ENCODE peak calls at places on chromosomes 5 and 9, in five cellular contexts. One of them, this sample, is unnamed.
A peak's percentile ranks its signal among the peaks of the same experiment; 100 is the strongest.

GRCh38 chr5:154215931-154216330 is 25.4 kb downstream of the GALNT10 start:
- DNase-seq in adrenal gland: no peak
- DNase-seq in cardiac fibroblast: no peak
- DNase-seq in uterus: no peak
- DNase-seq in ovary: no peak
- DNase-seq in this sample: no peak

GRCh38 chr9:74846771-74847170 is 41.0 kb downstream of the TRPM6 start:
- DNase-seq in cardiac fibroblast: no peak
- DNase-seq in uterus: no peak
- DNase-seq in ovary: no peak
- DNase-seq in adrenal gland: no peak
- DNase-seq in this sample: no peak

GRCh38 chr5:83576341-83576740 is 104.8 kb downstream of the VCAN start:
- DNase-seq in adrenal gland: no peak
- DNase-seq in uterus: no peak
- DNase-seq in cardiac fibroblast: peak; percentile 55
- DNase-seq in ovary: no peak
- DNase-seq in this sample: no peak

GRCh38 chr9:14962193-14962899 is 52.1 kb upstream of the FREM1 start:
- DNase-seq in adrenal gland: no peak
- DNase-seq in cardiac fibroblast: peak; percentile 3
- DNase-seq in uterus: no peak
- DNase-seq in ovary: no peak
- DNase-seq in this sample: no peak

GRCh38 chr5:26669523-26669922 is 368.9 kb downstream of the CDH9 start:
- DNase-seq in uterus: no peak
- DNase-seq in ovary: no peak
- DNase-seq in adrenal gland: no peak
- DNase-seq in cardiac fibroblast: no peak
- DNase-seq in this sample: no peak

GRCh38 chr5:138900281-138900965 is 25.3 kb upstream of the LRRTM2 start:
- DNase-seq in uterus: no peak
- DNase-seq in ovary: no peak
- DNase-seq in adrenal gland: no peak
- DNase-seq in cardiac fibroblast: peak; percentile 70
- DNase-seq in this sample: no peak

GRCh38 chr5:152689275-152689711 is 284.2 kb upstream of the NMUR2 start:
- DNase-seq in ovary: no peak
- DNase-seq in uterus: no peak
- DNase-seq in adrenal gland: no peak
- DNase-seq in cardiac fibroblast: no peak
- DNase-seq in this sample: no peak

GRCh38 chr9:115964710-115965347 is 188.8 kb upstream of the PAPPA start:
- DNase-seq in adrenal gland: no peak
- DNase-seq in uterus: no peak
- DNase-seq in ovary: no peak
- DNase-seq in cardiac fibroblast: no peak
- DNase-seq in this sample: no peak

GRCh38 chr5:10452768-10453331 is 11.2 kb downstream of the ROPN1L start:
- DNase-seq in uterus: no peak
- DNase-seq in adrenal gland: no peak
- DNase-seq in cardiac fibroblast: peak; percentile 94
- DNase-seq in ovary: no peak
- DNase-seq in this sample: peak; percentile 68

GRCh38 chr5:92749943-92750342 is 831.1 kb downstream of the NR2F1-AS1 start:
- DNase-seq in ovary: no peak
- DNase-seq in uterus: no peak
- DNase-seq in cardiac fibroblast: peak; percentile 45
- DNase-seq in adrenal gland: no peak
- DNase-seq in this sample: no peak

DNA sequence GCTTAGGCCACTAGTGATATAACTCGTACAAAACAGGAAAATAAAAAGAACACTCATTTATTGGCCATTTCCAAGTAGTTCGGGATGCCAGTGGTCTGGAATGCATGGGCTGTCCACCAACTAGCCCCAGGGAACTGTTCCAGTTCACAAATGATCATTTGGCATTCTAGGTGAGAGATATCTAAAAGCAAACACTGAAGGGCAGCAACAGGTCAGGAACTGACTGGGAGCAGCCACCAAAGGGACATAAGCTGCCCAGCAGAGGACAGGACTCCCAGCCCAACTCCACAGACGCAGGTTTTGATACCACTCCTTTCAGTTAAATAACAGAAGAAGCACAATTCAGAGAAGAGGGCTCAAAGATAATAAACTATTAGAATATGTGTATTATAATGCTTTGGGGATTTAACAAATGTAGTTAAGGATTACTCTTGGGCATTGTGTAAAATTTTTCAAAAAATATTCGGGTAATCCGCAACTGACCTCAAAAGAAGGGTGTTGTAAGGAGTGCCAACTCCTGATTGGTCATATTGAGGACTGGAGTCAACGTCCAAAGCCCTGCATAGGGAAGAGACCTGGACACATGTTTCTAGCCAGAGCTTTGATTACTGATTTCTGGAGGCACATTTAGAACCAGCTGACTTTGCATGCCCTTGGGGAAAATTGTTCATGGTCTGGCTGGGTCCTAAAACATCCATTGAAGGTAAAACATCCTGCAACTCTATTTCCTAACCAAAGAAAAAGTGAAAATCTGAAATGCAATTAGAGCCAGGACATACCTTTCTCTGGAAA is 320.0 kb downstream of the DNAH5 start:
- DNase-seq in ovary: no peak
- DNase-seq in adrenal gland: no peak
- DNase-seq in uterus: no peak
- DNase-seq in cardiac fibroblast: no peak
- DNase-seq in this sample: no peak
- TF ChIP-seq CTCF in ovary: no peak
- TF ChIP-seq CTCF in adrenal gland: no peak
- TF ChIP-seq CTCF in uterus: no peak
- TF ChIP-seq CTCF in cardiac fibroblast: no peak
- TF ChIP-seq CTCF in this sample: no peak

GRCh38 chr5:130198927-130199326 is 294.7 kb downstream of the CHSY3 start:
- DNase-seq in uterus: no peak
- DNase-seq in adrenal gland: no peak
- DNase-seq in cardiac fibroblast: peak; percentile 58
- DNase-seq in ovary: no peak
- DNase-seq in this sample: no peak
- TF ChIP-seq CTCF in uterus: no peak
- TF ChIP-seq CTCF in adrenal gland: no peak
- TF ChIP-seq CTCF in cardiac fibroblast: peak; percentile 42
- TF ChIP-seq CTCF in ovary: no peak
- TF ChIP-seq CTCF in this sample: peak; percentile 17

DNA sequence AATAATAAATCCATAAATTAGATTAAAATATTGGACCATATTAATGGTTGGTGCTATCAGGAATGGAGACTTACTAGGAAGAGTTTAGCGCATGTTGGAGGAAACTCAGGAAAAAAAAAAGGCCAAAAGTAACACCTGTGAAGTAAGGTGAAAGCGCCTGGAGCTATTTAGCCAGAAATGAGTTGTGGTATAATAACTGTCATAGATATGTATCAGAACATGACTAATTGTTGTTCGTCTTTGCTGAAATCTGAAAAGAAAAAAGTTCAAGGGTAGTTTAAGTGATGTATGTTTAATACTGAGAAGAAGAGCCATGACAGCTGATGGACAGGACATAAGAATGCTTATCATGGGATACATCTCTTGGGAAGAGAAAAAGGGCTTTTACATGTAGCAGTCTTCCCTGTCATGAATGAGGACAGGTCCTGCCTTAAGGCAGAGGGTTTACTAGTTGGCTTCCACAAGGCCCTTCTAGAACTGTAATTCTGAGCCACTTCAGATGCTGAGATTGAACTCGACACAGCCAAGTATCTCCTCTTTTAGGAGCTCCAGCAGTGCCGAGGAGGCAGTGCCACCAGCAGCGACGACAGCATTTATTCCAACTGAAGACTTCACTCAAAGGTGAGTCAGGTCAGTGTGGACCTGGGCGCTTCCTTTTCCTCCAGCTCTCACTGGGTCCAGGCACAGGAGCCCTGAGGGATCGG is 946 bp upstream of the CAMK4 start:
- DNase-seq in adrenal gland: no peak
- DNase-seq in uterus: no peak
- DNase-seq in cardiac fibroblast: no peak
- DNase-seq in ovary: no peak
- DNase-seq in this sample: no peak
- TF ChIP-seq CTCF in adrenal gland: no peak
- TF ChIP-seq CTCF in uterus: no peak
- TF ChIP-seq CTCF in cardiac fibroblast: no peak
- TF ChIP-seq CTCF in ovary: no peak
- TF ChIP-seq CTCF in this sample: no peak

DNA sequence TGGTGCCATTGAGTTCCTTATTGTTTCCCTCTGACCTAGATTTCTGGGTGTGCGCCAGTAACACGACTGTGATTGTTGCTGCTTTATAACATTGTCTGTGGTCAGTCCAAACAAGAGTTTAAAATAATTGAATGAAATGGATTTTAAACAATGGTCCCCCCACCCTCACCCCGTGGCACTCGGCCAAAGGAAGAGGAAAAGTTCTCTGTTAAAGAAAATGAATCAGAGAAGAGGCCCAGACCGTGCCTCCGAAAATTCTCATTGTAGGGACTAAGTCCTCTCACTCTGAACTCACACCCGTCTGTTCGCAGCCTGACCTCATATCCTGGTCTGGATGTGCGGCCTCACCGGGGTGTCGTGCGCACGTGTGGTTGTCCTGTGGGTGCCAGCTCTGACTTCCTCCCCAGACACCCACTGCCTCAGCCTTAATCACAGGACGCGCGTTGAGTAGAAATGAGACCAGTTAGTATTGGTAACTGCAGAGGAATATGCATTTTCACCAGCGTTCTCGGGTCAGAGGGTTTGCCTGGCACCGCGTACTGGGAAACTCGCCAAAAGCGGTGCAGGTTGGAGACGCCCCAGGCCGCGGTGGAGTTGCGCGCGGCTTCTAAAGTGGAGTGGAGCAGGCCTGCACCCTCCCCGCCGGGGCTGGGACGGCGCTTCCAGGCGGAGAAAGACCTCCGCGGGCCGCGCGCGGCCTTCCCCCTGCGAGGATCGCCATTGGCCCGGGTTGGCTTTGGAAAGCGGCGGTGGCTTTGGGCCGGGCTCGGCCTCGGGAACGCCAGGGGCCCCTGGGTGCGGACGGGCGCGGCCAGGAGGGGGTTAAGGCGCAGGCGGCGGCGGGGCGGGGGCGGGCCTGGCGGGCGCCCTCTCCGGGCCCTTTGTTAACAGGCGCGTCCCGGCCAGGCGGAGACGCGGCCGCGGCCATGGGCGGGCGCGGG is at the start of gene ABL1:
- DNase-seq in cardiac fibroblast: peak; percentile 94
- DNase-seq in ovary: peak; percentile 81
- DNase-seq in adrenal gland: peak; percentile 68
- DNase-seq in uterus: peak; percentile 71
- DNase-seq in this sample: peak; percentile 53
- TF ChIP-seq CTCF in cardiac fibroblast: no peak
- TF ChIP-seq CTCF in ovary: no peak
- TF ChIP-seq CTCF in adrenal gland: no peak
- TF ChIP-seq CTCF in uterus: peak; percentile 13
- TF ChIP-seq CTCF in this sample: no peak

GRCh38 chr5:169574147-169574646 is 9.4 kb upstream of the SPDL1 start:
- DNase-seq in cardiac fibroblast: no peak
- DNase-seq in uterus: no peak
- DNase-seq in ovary: no peak
- DNase-seq in adrenal gland: no peak
- DNase-seq in this sample: no peak

GRCh38 chr5:169577966-169578365 is 5.6 kb upstream of the SPDL1 start:
- DNase-seq in adrenal gland: no peak
- DNase-seq in cardiac fibroblast: peak; percentile 65
- DNase-seq in uterus: no peak
- DNase-seq in ovary: no peak
- DNase-seq in this sample: no peak

GRCh38 chr5:169580964-169581363 is 2.6 kb upstream of the SPDL1 start:
- DNase-seq in ovary: no peak
- DNase-seq in cardiac fibroblast: no peak
- DNase-seq in adrenal gland: no peak
- DNase-seq in uterus: no peak
- DNase-seq in this sample: no peak

GRCh38 chr5:169581580-169582227 is 1.9 kb upstream of the SPDL1 start:
- DNase-seq in uterus: peak; percentile 52
- DNase-seq in adrenal gland: peak; percentile 71
- DNase-seq in ovary: peak; percentile 17
- DNase-seq in cardiac fibroblast: peak; percentile 83
- DNase-seq in this sample: no peak

DNA sequence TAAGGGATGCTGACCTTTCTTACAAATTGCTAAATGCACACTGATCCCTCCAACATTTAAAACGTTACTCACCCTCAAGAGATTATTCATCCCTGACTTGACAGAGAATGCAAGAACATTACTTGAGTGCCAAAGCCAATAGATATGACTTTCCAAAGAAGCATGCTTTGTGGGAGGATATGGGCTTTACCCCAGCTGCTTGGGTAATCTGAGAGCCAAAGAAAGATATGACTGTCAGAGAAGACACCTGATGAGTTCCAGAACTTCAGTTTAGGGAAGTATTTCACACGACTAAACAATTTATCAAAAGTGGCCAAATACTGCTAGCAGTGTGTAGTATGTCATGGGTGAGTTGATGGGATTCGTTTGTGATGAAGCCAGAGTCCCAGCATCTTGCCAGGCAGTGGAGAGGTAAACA is 7.4 kb upstream of the SPDL1 start:
- DNase-seq in adrenal gland: no peak
- DNase-seq in ovary: no peak
- DNase-seq in uterus: peak; percentile 55
- DNase-seq in cardiac fibroblast: peak; percentile 94
- DNase-seq in this sample: peak; percentile 67
- TF ChIP-seq CTCF in adrenal gland: no peak
- TF ChIP-seq CTCF in ovary: no peak
- TF ChIP-seq CTCF in uterus: no peak
- TF ChIP-seq CTCF in cardiac fibroblast: no peak
- TF ChIP-seq CTCF in this sample: no peak

GRCh38 chr9:19102631-19103345 is at the start of gene HAUS6:
- DNase-seq in uterus: peak; percentile 96
- DNase-seq in adrenal gland: peak; percentile 95
- DNase-seq in ovary: peak; percentile 94
- DNase-seq in cardiac fibroblast: peak; percentile 99
- DNase-seq in this sample: peak; percentile 93
- TF ChIP-seq CTCF in uterus: peak; percentile 83
- TF ChIP-seq CTCF in adrenal gland: peak; percentile 31
- TF ChIP-seq CTCF in ovary: peak; percentile 81
- TF ChIP-seq CTCF in cardiac fibroblast: peak; percentile 63
- TF ChIP-seq CTCF in this sample: peak; percentile 39

DNA sequence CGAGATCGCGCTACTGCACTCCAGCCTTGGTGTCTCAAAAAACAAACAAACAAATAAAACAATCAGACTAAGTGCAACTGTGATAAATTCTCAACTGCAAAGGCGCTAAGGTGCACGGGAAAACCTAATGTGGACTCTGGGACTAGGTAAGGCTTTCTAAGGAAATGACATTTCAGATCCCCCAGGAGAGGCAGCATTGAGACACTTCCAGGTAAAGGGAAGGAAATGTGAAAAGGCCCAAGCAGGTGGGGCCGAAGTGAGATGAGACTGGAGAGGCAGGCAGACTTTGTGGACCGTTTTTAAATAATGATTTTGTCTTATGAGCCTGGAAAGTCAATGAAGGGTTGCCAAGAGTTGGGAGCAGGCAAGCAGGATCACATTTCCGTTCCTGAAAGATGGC is 1.9 kb upstream of the APBA1 start:
- DNase-seq in cardiac fibroblast: no peak
- DNase-seq in uterus: no peak
- DNase-seq in adrenal gland: no peak
- DNase-seq in ovary: no peak
- DNase-seq in this sample: no peak
- TF ChIP-seq CTCF in cardiac fibroblast: no peak
- TF ChIP-seq CTCF in uterus: no peak
- TF ChIP-seq CTCF in adrenal gland: no peak
- TF ChIP-seq CTCF in ovary: no peak
- TF ChIP-seq CTCF in this sample: no peak

This sample was measured in AG09319.